ENCODE peak calls at places on chromosomes 12 and 14, in six cellular contexts. D is A549, F is HepG2, A is H1, U is K562, H is GM12878. B is an unnamed sample.

GRCh38 chr12:111438501-111438900 is 32.8 kb downstream of the SH2B3 start:
- DNase-seq in D (no peak), F (no peak), A (no peak), U (no peak), H (no peak), B (peak; percentile 51)

GRCh38 chr14:38958589-38958988 is 144.4 kb downstream of the SEC23A start:
- DNase-seq in D (no peak), F (no peak), A (no peak), U (no peak), H (no peak), B (no peak)

GRCh38 chr12:20436367-20436766 is 68.0 kb downstream of the PDE3A start:
- DNase-seq in D (no peak), F (no peak), A (no peak), U (no peak), H (no peak), B (peak; percentile 19)

GRCh38 chr14:54713364-54713763 is 146.4 kb downstream of the SAMD4A start:
- DNase-seq in D (no peak), F (no peak), A (no peak), U (no peak), H (no peak), B (peak; percentile 65)

GRCh38 chr12:42735869-42736361 is 146.4 kb upstream of the PRICKLE1 start:
- DNase-seq in D (no peak), F (no peak), A (no peak), U (no peak), H (no peak), B (no peak)

GRCh38 chr12:127126260-127126628 is 1140.7 kb upstream of the TMEM132C start:
- DNase-seq in D (no peak), F (no peak), A (no peak), U (no peak), H (no peak), B (no peak)

GRCh38 chr14:104367811-104368750 is 211.5 kb upstream of the C14orf180 start:
- DNase-seq in D (no peak), F (no peak), A (no peak), U (no peak), H (no peak), B (no peak)

GRCh38 chr12:67811437-67812361 is 163.2 kb downstream of the DYRK2 start:
- DNase-seq in D (no peak), F (no peak), A (no peak), U (no peak), H (no peak), B (peak; percentile 93)

GRCh38 chr14:65321370-65321875 is 91.1 kb upstream of the FUT8 start:
- DNase-seq in D (no peak), F (no peak), A (no peak), U (no peak), H (peak; percentile 82), B (no peak)

GRCh38 chr14:104371031-104371430 is 208.5 kb upstream of the C14orf180 start:
- DNase-seq in D (no peak), F (no peak), A (no peak), U (no peak), H (no peak), B (no peak)

GRCh38 chr12:47753021-47754001 is 5.4 kb downstream of the RAPGEF3 start:
- DNase-seq in D (no peak), F (no peak), A (no peak), U (no peak), H (no peak), B (no peak)

GRCh38 chr14:75306917-75307699 is 28.5 kb downstream of the FOS start:
- DNase-seq in D (peak; percentile 66), F (no peak), A (no peak), U (peak; percentile 41), H (no peak), B (peak; percentile 19)

GRCh38 chr12:94621662-94622359 is 28.5 kb downstream of the TMCC3 start:
- DNase-seq in D (no peak), F (no peak), A (no peak), U (no peak), H (peak; percentile 87), B (peak; percentile 47)

GRCh38 chr12:124940143-124940392 is 25.6 kb upstream of the UBC start:
- DNase-seq in D (peak; percentile 81), F (no peak), A (no peak), U (no peak), H (no peak), B (no peak)

GRCh38 chr14:60241091-60241490 is 7.9 kb upstream of the PPM1A start:
- DNase-seq in D (no peak), F (no peak), A (no peak), U (no peak), H (no peak), B (no peak)

GRCh38 chr14:60240139-60240856 is 8.7 kb upstream of the PPM1A start:
- DNase-seq in D (no peak), F (no peak), A (no peak), U (no peak), H (no peak), B (no peak)

GRCh38 chr14:60242420-60242819 is 6.6 kb upstream of the PPM1A start:
- DNase-seq in D (no peak), F (no peak), A (no peak), U (no peak), H (no peak), B (no peak)

GRCh38 chr14:60235440-60235839 is 13.6 kb upstream of the PPM1A start:
- DNase-seq in D (no peak), F (no peak), A (no peak), U (no peak), H (no peak), B (no peak)

DNA sequence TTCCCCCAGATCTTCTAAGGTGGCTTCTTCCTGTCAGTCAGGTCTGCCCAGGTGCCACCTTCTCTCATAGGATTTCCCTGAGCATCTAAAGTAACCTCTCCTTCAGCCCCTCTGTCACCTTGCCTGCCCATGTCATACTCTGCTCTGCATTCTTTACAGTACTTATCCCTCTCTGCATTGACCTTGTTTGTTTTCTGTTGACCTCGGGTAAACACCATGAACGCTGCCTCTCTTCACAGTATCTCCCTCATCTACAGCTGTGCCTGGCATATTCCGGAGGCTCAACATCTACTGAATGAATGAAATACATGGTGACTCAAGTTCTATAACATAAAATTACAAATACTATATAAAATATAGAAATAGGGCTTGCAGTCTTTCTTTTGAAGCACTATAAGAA is 10.1 kb upstream of the PPM1A start:
- DNase-seq in D (no peak), F (peak; percentile 42), A (no peak), U (no peak), H (no peak), B (no peak)
- TF ChIP-seq CTCF in D (no peak), F (no peak), A (no peak), U (no peak), H (no peak), B (no peak)

DNA sequence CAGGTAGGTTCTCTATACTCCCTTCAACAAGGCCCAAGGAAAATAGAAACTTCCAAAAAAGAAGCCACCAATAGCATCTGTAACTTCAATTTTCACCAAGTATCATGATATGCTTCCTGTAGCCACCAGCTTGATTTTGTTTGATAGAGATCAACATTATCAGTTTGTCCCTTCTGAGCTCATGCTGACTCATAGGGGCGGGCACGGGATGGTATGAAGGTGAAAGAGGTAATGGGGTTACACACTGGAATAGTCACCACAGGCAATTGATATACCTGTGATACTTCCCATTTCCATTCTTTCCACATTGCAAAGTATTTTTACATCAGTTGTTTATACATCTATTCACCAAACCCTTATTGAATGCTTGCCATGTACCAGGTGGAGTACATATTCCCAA is 134.1 kb downstream of the KCNA5 start:
- DNase-seq in D (no peak), F (no peak), A (no peak), U (no peak), H (no peak), B (no peak)
- TF ChIP-seq RFX5 in D (no peak), F (no peak), A (no peak), U (no peak), H (no peak), B (no peak)

GRCh38 chr12:120979862-120980696 is 1.7 kb downstream of the HNF1A start:
- DNase-seq in D (no peak), F (peak; percentile 86), A (no peak), U (no peak), H (no peak), B (no peak)

GRCh38 chr12:120981407-120981921 is 3.1 kb downstream of the HNF1A start:
- DNase-seq in D (no peak), F (no peak), A (no peak), U (no peak), H (no peak), B (no peak)

GRCh38 chr12:120979220-120979861 is 998 bp downstream of the HNF1A start:
- DNase-seq in D (no peak), F (no peak), A (no peak), U (no peak), H (no peak), B (no peak)

GRCh38 chr12:120982659-120983058 is 4.3 kb downstream of the HNF1A start:
- DNase-seq in D (no peak), F (no peak), A (no peak), U (no peak), H (no peak), B (no peak)

DNA sequence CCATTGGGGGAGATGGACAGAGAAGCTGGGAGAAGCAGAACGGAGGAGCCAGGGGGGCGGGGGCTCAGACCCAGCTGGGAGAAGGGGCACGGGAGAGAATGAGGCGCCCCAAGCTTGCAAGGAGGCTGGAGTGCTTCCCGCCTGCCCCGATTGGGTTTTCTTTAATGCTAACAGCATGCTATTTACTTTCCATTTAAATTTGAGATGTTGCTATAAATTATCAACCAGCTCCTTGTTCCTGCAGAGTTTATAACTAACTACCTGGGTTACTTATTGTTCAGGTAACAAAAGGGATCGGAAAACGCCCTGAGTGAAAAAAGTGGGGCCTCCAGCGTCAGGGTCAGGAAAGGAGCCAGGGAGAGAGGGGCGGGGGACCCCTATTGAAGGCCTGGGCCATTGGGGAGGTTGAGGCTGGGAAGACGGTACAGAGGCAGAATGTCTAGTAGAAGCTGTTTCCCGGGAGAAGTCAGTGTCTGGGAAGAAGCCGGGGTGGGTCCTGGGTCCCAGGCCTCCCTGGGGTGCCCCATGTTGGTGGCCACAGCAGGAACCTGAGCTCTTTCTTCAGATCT is 2.5 kb downstream of the HNF1A start:
- DNase-seq in D (no peak), F (no peak), A (no peak), U (no peak), H (no peak), B (no peak)
- TF ChIP-seq POLR2A in D (peak; percentile 22), F (peak; percentile 85), A (no peak), U (no peak), H (no peak), B (no peak)

GRCh38 chr14:49687942-49688700 is at the start of gene POLE2:
- DNase-seq in D (peak; percentile 55), F (peak; percentile 55), A (peak; percentile 57), U (peak; percentile 76), H (no peak), B (peak; percentile 47)
- TF ChIP-seq CTCF in D (no peak), F (peak; percentile 36), A (peak; percentile 10), U (no peak), H (no peak), B (no peak)

B was measured in IMR-90.